ENCODE peak calls at places on chromosome 10, in seven cellular contexts. One of them, this sample, is unnamed.

GRCh38 chr10:113458461-113458860 is 94.4 kb upstream of the HABP2 start:
- DNase-seq in A549: no peak
- DNase-seq in heart left ventricle: no peak
- DNase-seq in CD4-positive, alpha-beta T cell: no peak
- DNase-seq in WTC11: no peak
- DNase-seq in right atrium auricular region: no peak
- DNase-seq in epithelial cell of proximal tubule: no peak
- DNase-seq in this sample: no peak

GRCh38 chr10:6224781-6225180 is 22.0 kb downstream of the PFKFB3 start:
- DNase-seq in A549: no peak
- DNase-seq in heart left ventricle: no peak
- DNase-seq in CD4-positive, alpha-beta T cell: no peak
- DNase-seq in WTC11: no peak
- DNase-seq in right atrium auricular region: no peak
- DNase-seq in epithelial cell of proximal tubule: no peak
- DNase-seq in this sample: no peak

GRCh38 chr10:113679463-113680171 is at the start of gene CASP7:
- DNase-seq in A549: peak; percentile 88
- DNase-seq in heart left ventricle: peak; percentile 86
- DNase-seq in CD4-positive, alpha-beta T cell: peak; percentile 68
- DNase-seq in WTC11: peak; percentile 84
- DNase-seq in right atrium auricular region: peak; percentile 84
- DNase-seq in epithelial cell of proximal tubule: no peak
- DNase-seq in this sample: peak; percentile 70

GRCh38 chr10:124264271-124264670 is 154.5 kb downstream of the OAT start:
- DNase-seq in A549: no peak
- DNase-seq in heart left ventricle: no peak
- DNase-seq in CD4-positive, alpha-beta T cell: no peak
- DNase-seq in WTC11: no peak
- DNase-seq in right atrium auricular region: no peak
- DNase-seq in epithelial cell of proximal tubule: no peak
- DNase-seq in this sample: no peak

GRCh38 chr10:52706347-52707070 is 66.1 kb downstream of the MBL2 start:
- DNase-seq in A549: no peak
- DNase-seq in heart left ventricle: no peak
- DNase-seq in CD4-positive, alpha-beta T cell: no peak
- DNase-seq in WTC11: no peak
- DNase-seq in right atrium auricular region: no peak
- DNase-seq in epithelial cell of proximal tubule: no peak
- DNase-seq in this sample: peak; percentile 71

GRCh38 chr10:48448796-48449195 is 142.3 kb downstream of the MAPK8 start:
- DNase-seq in A549: no peak
- DNase-seq in heart left ventricle: no peak
- DNase-seq in CD4-positive, alpha-beta T cell: no peak
- DNase-seq in WTC11: no peak
- DNase-seq in right atrium auricular region: no peak
- DNase-seq in epithelial cell of proximal tubule: no peak
- DNase-seq in this sample: peak; percentile 81

GRCh38 chr10:132615346-132616169 is 78.0 kb downstream of the INPP5A start:
- DNase-seq in A549: no peak
- DNase-seq in heart left ventricle: peak; percentile 15
- DNase-seq in CD4-positive, alpha-beta T cell: no peak
- DNase-seq in WTC11: no peak
- DNase-seq in right atrium auricular region: no peak
- DNase-seq in epithelial cell of proximal tubule: no peak
- DNase-seq in this sample: no peak

GRCh38 chr10:85311599-85312337 is 983.4 kb downstream of the CCSER2 start:
- DNase-seq in A549: no peak
- DNase-seq in heart left ventricle: no peak
- DNase-seq in CD4-positive, alpha-beta T cell: no peak
- DNase-seq in WTC11: no peak
- DNase-seq in right atrium auricular region: no peak
- DNase-seq in epithelial cell of proximal tubule: no peak
- DNase-seq in this sample: no peak

GRCh38 chr10:133032231-133032630 is 55.5 kb upstream of the ADGRA1 start:
- DNase-seq in A549: no peak
- DNase-seq in heart left ventricle: no peak
- DNase-seq in CD4-positive, alpha-beta T cell: no peak
- DNase-seq in WTC11: no peak
- DNase-seq in right atrium auricular region: no peak
- DNase-seq in epithelial cell of proximal tubule: no peak
- DNase-seq in this sample: no peak

GRCh38 chr10:80471715-80472233 is 17.7 kb downstream of the TSPAN14 start:
- DNase-seq in A549: no peak
- DNase-seq in heart left ventricle: no peak
- DNase-seq in CD4-positive, alpha-beta T cell: no peak
- DNase-seq in WTC11: no peak
- DNase-seq in right atrium auricular region: no peak
- DNase-seq in epithelial cell of proximal tubule: no peak
- DNase-seq in this sample: no peak

GRCh38 chr10:77875730-77876129 is 50.8 kb downstream of the DLG5 start:
- DNase-seq in A549: no peak
- DNase-seq in heart left ventricle: no peak
- DNase-seq in CD4-positive, alpha-beta T cell: no peak
- DNase-seq in WTC11: no peak
- DNase-seq in right atrium auricular region: no peak
- DNase-seq in epithelial cell of proximal tubule: no peak
- DNase-seq in this sample: no peak

GRCh38 chr10:58776613-58777318 is 264.1 kb downstream of the BICC1 start:
- DNase-seq in A549: no peak
- DNase-seq in heart left ventricle: no peak
- DNase-seq in CD4-positive, alpha-beta T cell: no peak
- DNase-seq in WTC11: no peak
- DNase-seq in right atrium auricular region: no peak
- DNase-seq in epithelial cell of proximal tubule: no peak
- DNase-seq in this sample: no peak

GRCh38 chr10:101062231-101063161 is 707 bp downstream of the KAZALD1 start:
- DNase-seq in A549: peak; percentile 75
- DNase-seq in heart left ventricle: peak; percentile 61
- DNase-seq in CD4-positive, alpha-beta T cell: peak; percentile 43
- DNase-seq in WTC11: peak; percentile 78
- DNase-seq in right atrium auricular region: no peak
- DNase-seq in epithelial cell of proximal tubule: no peak
- DNase-seq in this sample: no peak

GRCh38 chr10:78576276-78576675 is 492.5 kb upstream of the ZMIZ1 start:
- DNase-seq in A549: no peak
- DNase-seq in heart left ventricle: peak; percentile 33
- DNase-seq in CD4-positive, alpha-beta T cell: no peak
- DNase-seq in WTC11: no peak
- DNase-seq in right atrium auricular region: no peak
- DNase-seq in epithelial cell of proximal tubule: no peak
- DNase-seq in this sample: no peak

GRCh38 chr10:73789659-73790055 is 4.3 kb downstream of the ZSWIM8 start:
- DNase-seq in A549: no peak
- DNase-seq in heart left ventricle: no peak
- DNase-seq in CD4-positive, alpha-beta T cell: no peak
- DNase-seq in WTC11: no peak
- DNase-seq in right atrium auricular region: no peak
- DNase-seq in epithelial cell of proximal tubule: no peak
- DNase-seq in this sample: no peak

GRCh38 chr10:73791871-73792400 is 6.5 kb downstream of the ZSWIM8 start:
- DNase-seq in A549: no peak
- DNase-seq in heart left ventricle: no peak
- DNase-seq in CD4-positive, alpha-beta T cell: no peak
- DNase-seq in WTC11: no peak
- DNase-seq in right atrium auricular region: no peak
- DNase-seq in epithelial cell of proximal tubule: no peak
- DNase-seq in this sample: no peak

GRCh38 chr10:73790886-73791625 is 5.7 kb downstream of the ZSWIM8 start:
- DNase-seq in A549: no peak
- DNase-seq in heart left ventricle: no peak
- DNase-seq in CD4-positive, alpha-beta T cell: no peak
- DNase-seq in WTC11: no peak
- DNase-seq in right atrium auricular region: no peak
- DNase-seq in epithelial cell of proximal tubule: no peak
- DNase-seq in this sample: no peak

GRCh38 chr10:73786512-73786885 is 1.1 kb downstream of the ZSWIM8 start:
- DNase-seq in A549: no peak
- DNase-seq in heart left ventricle: no peak
- DNase-seq in CD4-positive, alpha-beta T cell: no peak
- DNase-seq in WTC11: no peak
- DNase-seq in right atrium auricular region: no peak
- DNase-seq in epithelial cell of proximal tubule: no peak
- DNase-seq in this sample: no peak

GRCh38 chr10:73788864-73789658 is 3.7 kb downstream of the ZSWIM8 start:
- DNase-seq in A549: no peak
- DNase-seq in heart left ventricle: no peak
- DNase-seq in CD4-positive, alpha-beta T cell: no peak
- DNase-seq in WTC11: no peak
- DNase-seq in right atrium auricular region: no peak
- DNase-seq in epithelial cell of proximal tubule: no peak
- DNase-seq in this sample: no peak
- TF ChIP-seq CTCF in A549: no peak
- TF ChIP-seq CTCF in heart left ventricle: no peak
- TF ChIP-seq CTCF in CD4-positive, alpha-beta T cell: no peak
- TF ChIP-seq CTCF in WTC11: no peak
- TF ChIP-seq CTCF in right atrium auricular region: no peak
- TF ChIP-seq CTCF in epithelial cell of proximal tubule: no peak
- TF ChIP-seq CTCF in this sample: no peak

GRCh38 chr10:102628451-102628911 is 15.8 kb upstream of the TRIM8 start:
- DNase-seq in A549: no peak
- DNase-seq in heart left ventricle: peak; percentile 79
- DNase-seq in CD4-positive, alpha-beta T cell: no peak
- DNase-seq in WTC11: no peak
- DNase-seq in right atrium auricular region: no peak
- DNase-seq in epithelial cell of proximal tubule: no peak
- DNase-seq in this sample: no peak
- TF ChIP-seq CTCF in A549: no peak
- TF ChIP-seq CTCF in heart left ventricle: peak; percentile 49
- TF ChIP-seq CTCF in CD4-positive, alpha-beta T cell: no peak
- TF ChIP-seq CTCF in WTC11: no peak
- TF ChIP-seq CTCF in right atrium auricular region: no peak
- TF ChIP-seq CTCF in epithelial cell of proximal tubule: no peak
- TF ChIP-seq CTCF in this sample: no peak

GRCh38 chr10:130073912-130074311 is 36.7 kb downstream of the C10orf143 start:
- DNase-seq in A549: no peak
- DNase-seq in heart left ventricle: no peak
- DNase-seq in CD4-positive, alpha-beta T cell: no peak
- DNase-seq in WTC11: no peak
- DNase-seq in right atrium auricular region: no peak
- DNase-seq in epithelial cell of proximal tubule: no peak
- DNase-seq in this sample: no peak
- TF ChIP-seq CTCF in A549: no peak
- TF ChIP-seq CTCF in heart left ventricle: no peak
- TF ChIP-seq CTCF in CD4-positive, alpha-beta T cell: no peak
- TF ChIP-seq CTCF in WTC11: no peak
- TF ChIP-seq CTCF in right atrium auricular region: no peak
- TF ChIP-seq CTCF in epithelial cell of proximal tubule: no peak
- TF ChIP-seq CTCF in this sample: no peak

DNA sequence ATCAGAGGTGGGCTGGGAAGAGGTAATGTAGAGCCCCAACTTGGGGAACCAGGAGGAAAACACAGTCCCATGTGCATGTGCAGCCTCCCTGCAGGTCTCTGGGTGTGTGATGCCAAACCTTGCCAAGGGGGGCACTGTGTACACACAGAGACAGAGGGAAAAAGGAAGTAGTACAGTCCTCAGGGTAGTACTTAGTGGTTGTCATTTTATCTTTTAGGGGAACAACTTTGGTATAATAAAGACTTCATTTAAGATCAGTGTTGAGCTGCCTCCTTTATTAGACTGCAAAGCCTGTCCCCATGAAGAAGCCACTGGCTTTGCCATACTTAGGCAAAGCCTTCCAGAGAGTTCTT is 151.8 kb downstream of the CDH23 start:
- DNase-seq in A549: peak; percentile 19
- DNase-seq in heart left ventricle: no peak
- DNase-seq in CD4-positive, alpha-beta T cell: no peak
- DNase-seq in WTC11: peak; percentile 52
- DNase-seq in right atrium auricular region: no peak
- DNase-seq in epithelial cell of proximal tubule: no peak
- DNase-seq in this sample: no peak
- TF ChIP-seq CTCF in A549: peak; percentile 25
- TF ChIP-seq CTCF in heart left ventricle: peak; percentile 29
- TF ChIP-seq CTCF in CD4-positive, alpha-beta T cell: no peak
- TF ChIP-seq CTCF in WTC11: no peak
- TF ChIP-seq CTCF in right atrium auricular region: no peak
- TF ChIP-seq CTCF in epithelial cell of proximal tubule: peak; percentile 32
- TF ChIP-seq CTCF in this sample: peak; percentile 71

GRCh38 chr10:117163061-117163953 is 25.2 kb upstream of the VAX1 start:
- DNase-seq in A549: peak; percentile 31
- DNase-seq in heart left ventricle: no peak
- DNase-seq in CD4-positive, alpha-beta T cell: no peak
- DNase-seq in WTC11: peak; percentile 82
- DNase-seq in right atrium auricular region: no peak
- DNase-seq in epithelial cell of proximal tubule: no peak
- DNase-seq in this sample: no peak
- TF ChIP-seq CTCF in A549: peak; percentile 38
- TF ChIP-seq CTCF in heart left ventricle: no peak
- TF ChIP-seq CTCF in CD4-positive, alpha-beta T cell: no peak
- TF ChIP-seq CTCF in WTC11: peak; percentile 31
- TF ChIP-seq CTCF in right atrium auricular region: no peak
- TF ChIP-seq CTCF in epithelial cell of proximal tubule: no peak
- TF ChIP-seq CTCF in this sample: peak; percentile 35